ENCODE peak calls at places on chromosomes 2 and 18, in seven cellular contexts. A is right lobe of liver, L is lower lobe of right lung, Z is AG04450, Q is OCI-LY7, V is fibroblast of lung, Y is kidney. I is an unnamed sample.

GRCh38 chr2:138752231-138752956 is 27.8 kb downstream of the NXPH2 start:
- DNase-seq in L (no peak), Y (no peak), Z (no peak), V (peak), A (no peak), Q (no peak), I (no peak)

GRCh38 chr2:224778474-224778877 is 62.3 kb upstream of the CCDC195 start:
- DNase-seq in Z (peak), L (no peak), V (peak), A (no peak), Q (peak), Y (no peak), I (peak)

GRCh38 chr2:126777620-126777978 is 121.1 kb upstream of the TEX51 start:
- DNase-seq in Z (no peak), Y (no peak), A (no peak), L (no peak), V (no peak), Q (no peak), I (no peak)

GRCh38 chr2:49123600-49123999 is 30.7 kb downstream of the FSHR start:
- DNase-seq in Y (no peak), Q (no peak), V (no peak), L (no peak), A (no peak), Z (no peak), I (no peak)

GRCh38 chr2:186424265-186424664 is 61.8 kb upstream of the ZC3H15 start:
- DNase-seq in Q (no peak), Y (no peak), A (no peak), Z (no peak), V (no peak), L (no peak), I (no peak)

GRCh38 chr18:58661423-58661822 is 9.8 kb upstream of the MALT1 start:
- DNase-seq in A (no peak), V (no peak), Y (no peak), L (no peak), Z (no peak), Q (no peak), I (no peak)

GRCh38 chr2:63053235-63053888 is 2.7 kb downstream of the OTX1 start:
- DNase-seq in Q (no peak), Z (no peak), A (no peak), V (no peak), Y (no peak), L (no peak), I (no peak)

GRCh38 chr2:101463885-101464653 is 10.8 kb downstream of the RFX8 start:
- DNase-seq in Z (peak), V (peak), L (no peak), Y (no peak), A (no peak), Q (no peak), I (no peak)

GRCh38 chr2:214810670-214811069 is 1.2 kb upstream of the BARD1 start:
- DNase-seq in Q (no peak), Y (peak), L (peak), V (no peak), Z (no peak), A (no peak), I (peak)

GRCh38 chr2:171216631-171217030 is 55.9 kb upstream of the TLK1 start:
- DNase-seq in L (no peak), Y (no peak), Q (no peak), V (no peak), Z (no peak), A (no peak), I (no peak)

GRCh38 chr18:80190311-80190710 is 57.0 kb downstream of the PARD6G start:
- DNase-seq in A (no peak), L (no peak), V (no peak), Y (no peak), Q (no peak), Z (no peak), I (peak)

GRCh38 chr2:23028106-23028505 is 356.9 kb upstream of the KLHL29 start:
- DNase-seq in A (no peak), V (no peak), Q (no peak), L (no peak), Z (no peak), Y (no peak), I (peak)

GRCh38 chr2:60875520-60875919 is 5.9 kb upstream of the REL start:
- DNase-seq in Q (no peak), Z (no peak), A (no peak), L (no peak), V (no peak), Y (no peak), I (no peak)

GRCh38 chr2:85539361-85540130 is 578 bp downstream of the MAT2A start:
- DNase-seq in Z (no peak), L (peak), Y (peak), V (peak), Q (peak), A (peak), I (peak)

GRCh38 chr18:35605686-35606417 is 24.3 kb downstream of the GALNT1 start:
- DNase-seq in Z (no peak), Q (no peak), Y (no peak), L (no peak), V (peak), A (no peak), I (no peak)

GRCh38 chr2:225399509-225399908 is at the start of gene NYAP2:
- DNase-seq in A (no peak), Q (no peak), L (no peak), Z (no peak), V (no peak), Y (no peak), I (no peak)

GRCh38 chr2:112290098-112290497 is 14.7 kb downstream of the ZC3H6 start:
- DNase-seq in V (no peak), L (no peak), Y (no peak), Z (no peak), A (no peak), Q (no peak), I (no peak)

GRCh38 chr2:179837408-179837807 is 24.0 kb downstream of the ZNF385B start:
- DNase-seq in L (no peak), A (no peak), Z (no peak), V (peak), Y (no peak), Q (no peak), I (no peak)

GRCh38 chr2:130776550-130776949 is 21.2 kb downstream of the AMER3 start:
- DNase-seq in L (no peak), Q (no peak), A (no peak), V (no peak), Y (peak), Z (no peak), I (peak)

GRCh38 chr2:179031731-179032408 is 18.1 kb downstream of the CCDC141 start:
- DNase-seq in V (no peak), Y (no peak), A (no peak), Q (peak), L (no peak), Z (no peak), I (no peak)

GRCh38 chr2:106143495-106144215 is 50.4 kb downstream of the UXS1 start:
- DNase-seq in V (no peak), Q (no peak), A (no peak), Y (no peak), Z (no peak), L (no peak), I (peak)

GRCh38 chr18:29147944-29148343 is 971.0 kb upstream of the CDH2 start:
- DNase-seq in V (peak), A (no peak), Y (no peak), Z (peak), Q (no peak), L (no peak), I (peak)

GRCh38 chr2:21194828-21195227 is 71.1 kb downstream of the TDRD15 start:
- DNase-seq in Y (no peak), A (no peak), Z (no peak), V (no peak), Q (no peak), L (no peak), I (peak)
- H3K27ac ChIP-seq in Y (no peak), A (no peak), Z (no peak), V (no peak), Q (no peak), L (no peak), I (no peak)

DNA sequence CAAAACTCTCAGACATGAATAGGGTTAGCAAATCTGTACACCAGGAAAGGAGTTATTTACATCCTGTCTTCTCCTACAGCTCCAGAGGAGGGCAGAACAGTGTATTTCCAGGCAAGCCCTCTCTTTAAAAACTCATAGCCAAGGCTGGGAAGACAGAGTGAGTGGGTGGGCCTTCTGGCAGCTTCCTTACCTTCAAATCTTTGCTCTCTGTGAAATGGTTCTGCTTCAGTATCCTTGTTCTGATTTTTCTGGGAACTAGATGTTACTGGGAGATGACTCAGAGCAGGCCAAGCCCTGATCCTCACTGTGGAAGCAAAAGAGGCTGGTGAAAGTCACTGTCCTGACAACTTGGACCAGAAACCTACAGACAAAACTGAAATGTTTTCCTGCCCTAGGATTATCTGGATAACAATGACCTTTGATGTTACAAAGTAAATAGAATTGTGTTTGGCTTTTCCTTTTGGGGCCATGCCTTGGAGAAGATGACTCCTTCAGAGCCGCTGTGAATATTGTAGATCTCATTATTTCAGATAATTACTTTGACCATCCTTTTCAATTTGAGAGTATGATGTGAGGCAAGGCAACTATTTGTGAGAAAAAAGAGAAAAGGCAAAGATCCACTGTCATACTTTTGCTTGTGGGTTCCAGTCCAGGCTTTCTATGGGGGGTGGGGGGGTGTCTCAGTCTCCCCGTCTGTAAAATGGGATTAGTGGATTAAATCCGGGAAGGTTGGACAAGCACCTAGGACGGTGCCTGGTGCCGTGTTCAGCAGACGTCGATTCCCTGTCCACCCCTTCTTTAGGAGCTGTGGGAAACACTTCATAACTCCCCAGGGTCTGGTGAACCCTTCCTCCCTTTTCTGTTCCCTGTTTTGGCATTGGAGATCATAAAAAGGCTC is 644 bp upstream of the QPCT start:
- DNase-seq in Z (no peak), Y (no peak), L (no peak), A (no peak), Q (peak), V (peak), I (peak)
- TF ChIP-seq CTCF in Z (peak), Y (peak), L (peak), A (peak), Q (peak), V (peak), I (peak)

GRCh38 chr18:56120781-56121180 is 517.6 kb downstream of the TXNL1 start:
- DNase-seq in Q (no peak), Y (no peak), L (no peak), V (no peak), Z (no peak), A (no peak), I (no peak)

GRCh38 chr18:56127322-56128099 is 510.9 kb downstream of the TXNL1 start:
- DNase-seq in Z (no peak), V (no peak), Q (no peak), L (no peak), A (no peak), Y (no peak), I (no peak)

GRCh38 chr18:56128153-56128791 is 510.1 kb downstream of the TXNL1 start:
- DNase-seq in L (no peak), A (no peak), Z (no peak), Q (no peak), V (no peak), Y (no peak), I (no peak)

GRCh38 chr18:56121669-56122068 is 516.7 kb downstream of the TXNL1 start:
- DNase-seq in Y (no peak), V (no peak), Z (no peak), L (no peak), Q (no peak), A (no peak), I (no peak)

GRCh38 chr18:56124186-56124585 is 514.2 kb downstream of the TXNL1 start:
- DNase-seq in Q (no peak), A (no peak), Y (no peak), L (no peak), V (peak), Z (peak), I (no peak)
- H3K27ac ChIP-seq in Q (no peak), A (no peak), Y (no peak), L (no peak), V (no peak), Z (no peak), I (no peak)

DNA sequence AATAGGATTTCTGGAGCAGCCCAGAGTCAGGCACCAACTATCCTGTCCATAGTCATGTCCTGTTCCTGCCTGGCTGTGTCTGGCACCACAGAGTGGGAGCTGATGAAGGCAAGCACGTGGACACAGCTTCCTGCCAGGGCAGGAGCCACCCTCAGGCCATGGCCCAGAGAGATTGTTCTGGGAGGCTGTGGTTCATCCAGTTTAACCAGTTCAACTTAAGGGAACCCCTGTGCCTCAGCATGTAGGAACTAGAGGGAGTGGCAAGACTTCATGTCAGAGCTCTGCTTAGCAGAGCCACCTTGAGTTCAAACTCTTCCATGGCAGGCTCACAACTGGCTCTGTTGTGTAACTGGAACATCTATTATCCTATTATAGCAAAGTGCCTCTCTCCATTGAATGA is 73.2 kb upstream of the NCKAP5 start:
- DNase-seq in L (no peak), Z (no peak), V (no peak), Y (no peak), A (no peak), Q (no peak), I (peak)
- TF ChIP-seq CTCF in L (no peak), Z (peak), V (peak), Y (peak), A (peak), Q (no peak), I (peak)

I was measured in endodermal cell.